ENCODE peak calls at places on chromosome 5, in ten cellular contexts. P, R, J, E, Z, F, Y, B, Q and G are unnamed samples.

GRCh38 chr5:134020188-134020587 is 15.4 kb upstream of the VDAC1 start:
- DNase-seq in R (no peak), Q (no peak), J (no peak), F (no peak), Y (no peak), Z (no peak), P (no peak), E (no peak), B (no peak), G (no peak)

GRCh38 chr5:57891443-57891842 is 408.8 kb upstream of the ACTBL2 start:
- DNase-seq in J (no peak), R (no peak), Y (no peak), Z (no peak), P (no peak), F (no peak), B (no peak), E (no peak), Q (peak), G (no peak)

GRCh38 chr5:42965934-42966333 is 74.2 kb downstream of the ANXA2R start:
- DNase-seq in Y (no peak), F (no peak), B (no peak), Q (no peak), P (no peak), E (no peak), J (no peak), Z (no peak), R (no peak), G (no peak)

GRCh38 chr5:95975703-95976102 is 14.1 kb upstream of the ELL2 start:
- DNase-seq in F (no peak), R (no peak), P (no peak), Z (no peak), Q (peak), J (no peak), B (no peak), E (no peak), Y (no peak), G (no peak)

GRCh38 chr5:67941750-67942450 is 273.7 kb upstream of the PIK3R1 start:
- DNase-seq in R (no peak), P (no peak), B (no peak), F (peak), E (no peak), J (no peak), Q (no peak), Z (no peak), Y (no peak), G (no peak)

GRCh38 chr5:12246016-12246415 is 341.8 kb upstream of the CTNND2 start:
- DNase-seq in F (no peak), P (no peak), E (peak), J (no peak), Y (no peak), B (no peak), R (no peak), Q (no peak), Z (no peak), G (no peak)

GRCh38 chr5:93807860-93808259 is 66.5 kb upstream of the POU5F2 start:
- DNase-seq in P (no peak), Q (no peak), Y (no peak), E (no peak), R (no peak), Z (no peak), F (no peak), J (no peak), B (no peak), G (no peak)

GRCh38 chr5:56561-57290 is 35.2 kb upstream of the PLEKHG4B start:
- DNase-seq in Y (no peak), Q (peak), B (no peak), Z (no peak), P (no peak), F (peak), R (no peak), E (peak), J (no peak), G (peak)

GRCh38 chr5:59661939-59662615 is 231.4 kb downstream of the PDE4D start:
- DNase-seq in J (no peak), E (peak), Z (no peak), P (no peak), Y (no peak), R (no peak), B (no peak), Q (peak), F (no peak), G (peak)

GRCh38 chr5:72402381-72402890 is 82.3 kb downstream of the PTCD2 start:
- DNase-seq in Y (no peak), J (no peak), E (peak), B (no peak), Z (no peak), F (peak), Q (no peak), P (no peak), R (no peak), G (no peak)

GRCh38 chr5:83472508-83473343 is 1.2 kb downstream of the VCAN start:
- DNase-seq in J (peak), F (peak), Q (peak), P (peak), Z (no peak), E (peak), Y (no peak), R (no peak), B (peak), G (no peak)

GRCh38 chr5:107554776-107555424 is 115.8 kb downstream of the EFNA5 start:
- DNase-seq in R (no peak), Q (no peak), J (no peak), F (no peak), P (no peak), B (no peak), Z (no peak), E (no peak), Y (no peak), G (no peak)

GRCh38 chr5:123450641-123451421 is 27.6 kb upstream of the CEP120 start:
- DNase-seq in P (peak), R (no peak), F (peak), B (no peak), Q (no peak), J (no peak), E (peak), Z (no peak), Y (peak), G (no peak)

GRCh38 chr5:179786861-179787260 is 6.9 kb upstream of the LTC4S start:
- DNase-seq in E (no peak), B (no peak), R (no peak), F (no peak), Z (no peak), P (no peak), J (no peak), Q (no peak), Y (no peak), G (no peak)

GRCh38 chr5:134141346-134142050 is 27.0 kb downstream of the TCF7 start:
- DNase-seq in P (no peak), F (no peak), J (peak), E (peak), Z (peak), Q (no peak), Y (no peak), B (no peak), R (no peak), G (no peak)

GRCh38 chr5:78953092-78953800 is 31.9 kb downstream of the ARSB start:
- DNase-seq in J (no peak), R (no peak), Q (no peak), Y (no peak), Z (no peak), E (peak), F (no peak), B (no peak), P (no peak), G (no peak)

GRCh38 chr5:98911221-98912040 is 17.4 kb downstream of the CHD1 start:
- DNase-seq in R (no peak), B (no peak), Y (no peak), P (no peak), E (peak), J (no peak), F (no peak), Q (no peak), Z (no peak), G (no peak)

GRCh38 chr5:16508730-16509531 is 43.3 kb upstream of the ZNF622 start:
- DNase-seq in F (peak), R (no peak), J (no peak), Q (peak), E (peak), Z (no peak), B (no peak), Y (no peak), P (no peak), G (peak)

GRCh38 chr5:85515588-85515987 is 1102.2 kb upstream of the COX7C start:
- DNase-seq in P (no peak), Y (no peak), E (no peak), Q (no peak), R (no peak), Z (no peak), B (no peak), F (no peak), J (no peak), G (no peak)

GRCh38 chr5:95916687-95917085 is 45.0 kb downstream of the ELL2 start:
- DNase-seq in B (no peak), Y (no peak), P (no peak), Z (no peak), J (no peak), R (no peak), E (no peak), Q (no peak), F (no peak), G (no peak)

GRCh38 chr5:54630738-54631369 is 113.3 kb downstream of the SNX18 start:
- DNase-seq in F (no peak), E (no peak), P (no peak), R (no peak), Q (no peak), Y (no peak), B (no peak), Z (no peak), J (no peak), G (no peak)

GRCh38 chr5:75412111-75412990 is 75.3 kb downstream of the HMGCR start:
- DNase-seq in R (no peak), B (no peak), P (no peak), J (no peak), F (no peak), Q (peak), Z (no peak), Y (no peak), E (peak), G (no peak)

GRCh38 chr5:36944607-36945225 is 68.1 kb downstream of the NIPBL start:
- DNase-seq in Q (peak), R (no peak), F (peak), E (peak), P (peak), Y (peak), Z (no peak), B (no peak), J (no peak), G (peak)

GRCh38 chr5:31664566-31664965 is 25.6 kb downstream of the PDZD2 start:
- DNase-seq in Y (no peak), Q (peak), F (no peak), E (peak), B (no peak), P (no peak), R (no peak), J (no peak), Z (no peak), G (peak)

GRCh38 chr5:120454094-120454798 is 9.9 kb upstream of the PRR16 start:
- DNase-seq in E (peak), P (no peak), R (no peak), F (peak), Q (peak), B (no peak), Y (no peak), Z (no peak), J (peak), G (no peak)

GRCh38 chr5:56085205-56085604 is 90.4 kb upstream of the IL6ST start:
- DNase-seq in J (no peak), R (no peak), E (peak), Z (no peak), P (no peak), Q (no peak), F (no peak), Y (no peak), B (no peak), G (no peak)